ENCODE peak calls at places on chromosomes 2 and 18, in four cellular contexts. One of them, this sample, is unnamed.

GRCh38 chr18:31603335-31603734 is 11.7 kb downstream of the TTR start:
- DNase-seq in H1: no peak
- DNase-seq in K562: no peak
- DNase-seq in SK-N-SH: no peak
- DNase-seq in this sample: no peak

GRCh38 chr2:98915751-98916358 is 20.2 kb downstream of the CRACDL start:
- DNase-seq in H1: no peak
- DNase-seq in K562: no peak
- DNase-seq in SK-N-SH: no peak
- DNase-seq in this sample: peak

GRCh38 chr18:40346146-40346545 is 1608.9 kb upstream of the PIK3C3 start:
- DNase-seq in H1: no peak
- DNase-seq in K562: no peak
- DNase-seq in SK-N-SH: no peak
- DNase-seq in this sample: no peak

GRCh38 chr2:102155703-102156515 is 13.4 kb downstream of the IL1R1 start:
- DNase-seq in H1: no peak
- DNase-seq in K562: no peak
- DNase-seq in SK-N-SH: no peak
- DNase-seq in this sample: no peak

GRCh38 chr2:219728993-219729487 is 101.6 kb downstream of the SLC4A3 start:
- DNase-seq in H1: no peak
- DNase-seq in K562: no peak
- DNase-seq in SK-N-SH: no peak
- DNase-seq in this sample: no peak

GRCh38 chr2:215358312-215358845 is 46.5 kb downstream of the ATIC start:
- DNase-seq in H1: no peak
- DNase-seq in K562: no peak
- DNase-seq in SK-N-SH: no peak
- DNase-seq in this sample: no peak

GRCh38 chr18:2906522-2907458 is 60.0 kb downstream of the EMILIN2 start:
- DNase-seq in H1: no peak
- DNase-seq in K562: peak
- DNase-seq in SK-N-SH: peak
- DNase-seq in this sample: peak

GRCh38 chr2:179218848-179219594 is 45.6 kb downstream of the SESTD1 start:
- DNase-seq in H1: peak
- DNase-seq in K562: peak
- DNase-seq in SK-N-SH: peak
- DNase-seq in this sample: peak

GRCh38 chr2:73997813-73998212 is 13.1 kb downstream of the TET3 start:
- DNase-seq in H1: no peak
- DNase-seq in K562: no peak
- DNase-seq in SK-N-SH: no peak
- DNase-seq in this sample: no peak

GRCh38 chr2:150787353-150788098 is 300.1 kb upstream of the RND3 start:
- DNase-seq in H1: no peak
- DNase-seq in K562: no peak
- DNase-seq in SK-N-SH: no peak
- DNase-seq in this sample: no peak

GRCh38 chr2:183408562-183408961 is 284.3 kb downstream of the NUP35 start:
- DNase-seq in H1: peak
- DNase-seq in K562: no peak
- DNase-seq in SK-N-SH: no peak
- DNase-seq in this sample: no peak

GRCh38 chr2:69054431-69054830 is 41.5 kb downstream of the ANTXR1 start:
- DNase-seq in H1: no peak
- DNase-seq in K562: no peak
- DNase-seq in SK-N-SH: no peak
- DNase-seq in this sample: no peak

GRCh38 chr2:170660406-170660805 is 54.7 kb upstream of the SP5 start:
- DNase-seq in H1: no peak
- DNase-seq in K562: no peak
- DNase-seq in SK-N-SH: no peak
- DNase-seq in this sample: peak

GRCh38 chr2:74424139-74424992 is 2.8 kb downstream of the WDR54 start:
- DNase-seq in H1: no peak
- DNase-seq in K562: no peak
- DNase-seq in SK-N-SH: no peak
- DNase-seq in this sample: no peak

GRCh38 chr18:12857991-12858544 is 26.0 kb downstream of the PTPN2 start:
- DNase-seq in H1: no peak
- DNase-seq in K562: no peak
- DNase-seq in SK-N-SH: no peak
- DNase-seq in this sample: no peak

GRCh38 chr2:28751956-28752607 is 452 bp downstream of the PPP1CB start:
- DNase-seq in H1: no peak
- DNase-seq in K562: peak
- DNase-seq in SK-N-SH: peak
- DNase-seq in this sample: no peak

GRCh38 chr2:196330645-196331044 is 159.3 kb upstream of the STK17B start:
- DNase-seq in H1: no peak
- DNase-seq in K562: no peak
- DNase-seq in SK-N-SH: no peak
- DNase-seq in this sample: peak

GRCh38 chr2:64222351-64222750 is 78.1 kb upstream of the PELI1 start:
- DNase-seq in H1: no peak
- DNase-seq in K562: no peak
- DNase-seq in SK-N-SH: no peak
- DNase-seq in this sample: peak

GRCh38 chr2:190599546-190600220 is 49.2 kb upstream of the NAB1 start:
- DNase-seq in H1: no peak
- DNase-seq in K562: no peak
- DNase-seq in SK-N-SH: no peak
- DNase-seq in this sample: no peak
- H3K9ac ChIP-seq in H1: no peak
- H3K9ac ChIP-seq in K562: no peak
- H3K9ac ChIP-seq in SK-N-SH: no peak
- H3K9ac ChIP-seq in this sample: no peak

GRCh38 chr2:168183308-168183997 is 63.9 kb downstream of the STK39 start:
- DNase-seq in H1: no peak
- DNase-seq in K562: no peak
- DNase-seq in SK-N-SH: no peak
- DNase-seq in this sample: no peak
- TF ChIP-seq MAX in H1: no peak
- TF ChIP-seq MAX in K562: no peak
- TF ChIP-seq MAX in SK-N-SH: no peak
- TF ChIP-seq MAX in this sample: no peak

GRCh38 chr2:40282428-40282827 is 169.5 kb downstream of the SLC8A1 start:
- DNase-seq in H1: no peak
- DNase-seq in K562: no peak
- DNase-seq in SK-N-SH: no peak
- DNase-seq in this sample: no peak
- H3K4me3 ChIP-seq in H1: no peak
- H3K4me3 ChIP-seq in K562: no peak
- H3K4me3 ChIP-seq in SK-N-SH: no peak
- H3K4me3 ChIP-seq in this sample: no peak

DNA sequence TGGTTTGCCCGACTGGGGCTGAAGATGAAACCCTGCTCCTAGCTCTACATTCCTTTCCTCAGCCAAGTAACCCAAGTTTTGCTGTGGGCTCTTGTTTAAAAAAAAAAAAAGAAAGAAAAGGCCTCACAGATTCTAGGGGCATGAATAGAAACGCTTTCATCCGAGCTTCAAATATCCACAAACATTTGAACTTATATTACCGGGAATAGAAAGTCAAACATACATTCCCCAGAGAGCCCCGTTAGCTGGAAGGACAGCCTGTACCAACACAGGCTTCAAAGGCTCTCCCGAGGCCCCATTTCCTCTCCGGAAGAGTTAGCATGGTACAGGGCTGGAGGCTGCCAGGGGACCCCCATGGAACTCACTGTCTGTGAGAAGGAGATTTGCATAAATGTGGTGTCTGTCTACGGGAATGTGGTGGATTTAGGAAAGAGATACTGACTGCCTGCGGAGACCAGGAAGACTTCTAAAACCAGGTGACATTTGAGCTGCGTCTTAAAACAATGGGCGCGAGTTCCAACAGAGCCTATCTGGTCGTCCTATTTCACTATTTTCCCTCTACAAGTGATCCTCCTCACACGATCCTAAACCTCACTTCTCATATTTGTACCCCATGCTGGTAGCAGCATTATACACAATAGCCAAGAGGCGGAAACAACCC is 723 bp upstream of the MATN3 start:
- DNase-seq in H1: no peak
- DNase-seq in K562: no peak
- DNase-seq in SK-N-SH: no peak
- DNase-seq in this sample: no peak
- H3K9ac ChIP-seq in H1: peak
- H3K9ac ChIP-seq in K562: no peak
- H3K9ac ChIP-seq in SK-N-SH: peak
- H3K9ac ChIP-seq in this sample: peak

GRCh38 chr18:48952287-48953095 is 1.7 kb upstream of the SMAD7 start:
- DNase-seq in H1: no peak
- DNase-seq in K562: peak
- DNase-seq in SK-N-SH: peak
- DNase-seq in this sample: peak

GRCh38 chr18:48949606-48950535 is 894 bp downstream of the SMAD7 start:
- DNase-seq in H1: no peak
- DNase-seq in K562: peak
- DNase-seq in SK-N-SH: peak
- DNase-seq in this sample: peak

GRCh38 chr18:48953096-48953706 is 2.4 kb upstream of the SMAD7 start:
- DNase-seq in H1: no peak
- DNase-seq in K562: no peak
- DNase-seq in SK-N-SH: no peak
- DNase-seq in this sample: no peak

GRCh38 chr18:48950536-48951447 is at the start of gene SMAD7:
- DNase-seq in H1: no peak
- DNase-seq in K562: peak
- DNase-seq in SK-N-SH: peak
- DNase-seq in this sample: peak

DNA sequence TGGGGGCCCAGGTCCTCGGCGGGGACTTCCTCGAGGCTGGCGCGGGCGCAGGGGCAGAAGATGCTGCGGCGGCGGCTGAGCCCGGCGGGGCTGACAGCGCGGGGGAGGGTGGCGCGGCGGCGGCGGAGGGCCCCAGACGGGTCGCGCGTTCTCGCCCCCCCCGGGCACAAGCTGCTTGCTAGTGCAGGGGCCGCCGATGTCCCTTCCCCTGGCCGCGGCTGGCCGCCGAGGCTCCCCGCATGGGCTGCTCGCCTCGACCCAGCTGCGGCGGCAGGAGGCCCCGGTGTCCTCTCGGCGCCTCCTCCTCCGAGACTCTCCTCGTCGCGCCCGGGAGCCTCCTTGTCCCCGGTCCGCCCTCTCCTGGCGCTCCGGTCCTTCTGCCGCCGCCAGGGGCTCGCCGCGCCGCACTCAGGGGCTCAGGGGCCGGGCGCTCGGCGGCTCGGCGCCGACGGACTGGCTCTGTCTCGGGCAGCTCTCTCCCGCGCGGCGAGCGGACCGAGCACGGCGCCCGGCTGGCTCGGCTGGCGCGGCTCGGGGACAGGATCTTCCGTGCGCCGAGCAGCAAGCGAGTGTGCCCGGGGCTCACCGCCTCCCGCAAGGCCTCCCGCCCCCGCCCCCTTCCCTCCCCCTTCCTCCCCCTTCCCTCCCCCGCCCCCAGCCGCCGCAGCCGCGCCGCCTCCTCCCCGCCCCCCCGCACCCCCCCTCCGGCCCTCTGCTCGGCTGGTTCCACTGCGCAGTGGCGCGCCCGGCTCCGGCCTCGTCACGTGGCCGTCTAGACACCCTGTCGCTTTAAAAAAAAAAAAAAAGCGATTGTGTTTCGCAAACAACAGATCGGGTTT is 902 bp upstream of the SMAD7 start:
- DNase-seq in H1: no peak
- DNase-seq in K562: peak
- DNase-seq in SK-N-SH: peak
- DNase-seq in this sample: peak
- TF ChIP-seq MAX in H1: peak
- TF ChIP-seq MAX in K562: no peak
- TF ChIP-seq MAX in SK-N-SH: peak
- TF ChIP-seq MAX in this sample: peak

GRCh38 chr18:25535495-25535894 is 183.5 kb upstream of the ZNF521 start:
- DNase-seq in H1: no peak
- DNase-seq in K562: no peak
- DNase-seq in SK-N-SH: no peak
- DNase-seq in this sample: no peak
- H3K4me3 ChIP-seq in H1: no peak
- H3K4me3 ChIP-seq in K562: no peak
- H3K4me3 ChIP-seq in SK-N-SH: no peak
- H3K4me3 ChIP-seq in this sample: no peak

GRCh38 chr18:9348079-9348671 is 13.6 kb downstream of the TWSG1 start:
- DNase-seq in H1: no peak
- DNase-seq in K562: no peak
- DNase-seq in SK-N-SH: no peak
- DNase-seq in this sample: peak
- H3K9ac ChIP-seq in H1: no peak
- H3K9ac ChIP-seq in K562: no peak
- H3K9ac ChIP-seq in SK-N-SH: no peak
- H3K9ac ChIP-seq in this sample: no peak

GRCh38 chr2:66578067-66578852 is 143.3 kb downstream of the MEIS1 start:
- DNase-seq in H1: no peak
- DNase-seq in K562: no peak
- DNase-seq in SK-N-SH: no peak
- DNase-seq in this sample: no peak

GRCh38 chr2:66575625-66576371 is 140.9 kb downstream of the MEIS1 start:
- DNase-seq in H1: no peak
- DNase-seq in K562: peak
- DNase-seq in SK-N-SH: peak
- DNase-seq in this sample: peak

GRCh38 chr2:66576381-66577330 is 141.7 kb downstream of the MEIS1 start:
- DNase-seq in H1: no peak
- DNase-seq in K562: no peak
- DNase-seq in SK-N-SH: no peak
- DNase-seq in this sample: peak

GRCh38 chr2:66578853-66579158 is 143.9 kb downstream of the MEIS1 start:
- DNase-seq in H1: no peak
- DNase-seq in K562: no peak
- DNase-seq in SK-N-SH: no peak
- DNase-seq in this sample: peak

GRCh38 chr2:66577331-66578041 is 142.6 kb downstream of the MEIS1 start:
- DNase-seq in H1: no peak
- DNase-seq in K562: no peak
- DNase-seq in SK-N-SH: no peak
- DNase-seq in this sample: no peak
- TF ChIP-seq MAX in H1: no peak
- TF ChIP-seq MAX in K562: no peak
- TF ChIP-seq MAX in SK-N-SH: no peak
- TF ChIP-seq MAX in this sample: no peak

This sample was measured in endothelial cell of umbilical vein.